ENCODE peak calls at places on chromosomes 7 and 10, in eight cellular contexts. S is H1, N is lower leg skin, C is tibial nerve, A is Peyer's patch, U is ovary, T is IMR-90, H is HepG2. Z is an unnamed sample.
A peak's percentile ranks its signal among the peaks of the same experiment; 100 is the strongest.

GRCh38 chr10:18681366-18681765 is 22.1 kb downstream of the ARL5B start:
- DNase-seq in S (no peak), H (no peak), C (no peak), A (no peak), U (no peak), N (no peak), T (peak; percentile 50), Z (no peak)

GRCh38 chr10:31154996-31155395 is 123.3 kb upstream of the ZNF438 start:
- DNase-seq in H (no peak), T (no peak), U (no peak), S (no peak), N (no peak), C (no peak), A (no peak), Z (no peak)

GRCh38 chr10:60114765-60115586 is 208.6 kb upstream of the CCDC6 start:
- DNase-seq in U (no peak), N (no peak), C (no peak), A (no peak), T (peak; percentile 69), S (no peak), H (peak; percentile 21), Z (no peak)

GRCh38 chr7:105198223-105198622 is 184.2 kb downstream of the KMT2E start:
- DNase-seq in H (peak; percentile 39), T (peak; percentile 95), C (no peak), S (no peak), A (no peak), U (no peak), N (no peak), Z (peak; percentile 10)

GRCh38 chr7:104327963-104328307 is 468 bp upstream of the LHFPL3 start:
- DNase-seq in S (no peak), A (no peak), U (no peak), H (no peak), T (no peak), C (no peak), N (no peak), Z (no peak)

GRCh38 chr10:129526943-129527342 is 59.9 kb downstream of the MGMT start:
- DNase-seq in C (no peak), A (no peak), S (no peak), N (no peak), H (no peak), U (no peak), T (no peak), Z (no peak)

GRCh38 chr10:69728335-69728861 is 73.3 kb upstream of the COL13A1 start:
- DNase-seq in U (no peak), S (no peak), T (peak; percentile 80), C (no peak), N (peak; percentile 26), H (no peak), A (no peak), Z (peak; percentile 55)

GRCh38 chr7:41053830-41054229 is 649.1 kb downstream of the INHBA start:
- DNase-seq in S (no peak), C (no peak), T (peak; percentile 87), U (no peak), H (no peak), N (no peak), A (no peak), Z (no peak)

GRCh38 chr10:17538941-17539340 is 78.2 kb downstream of the HACD1 start:
- DNase-seq in T (no peak), H (no peak), A (no peak), U (no peak), N (no peak), C (no peak), S (no peak), Z (no peak)

GRCh38 chr7:99003419-99003818 is 125.1 kb downstream of the TRRAP start:
- DNase-seq in U (no peak), H (no peak), S (no peak), T (no peak), A (no peak), C (no peak), N (no peak), Z (no peak)

GRCh38 chr10:61588770-61589211 is 73.9 kb upstream of the CABCOCO1 start:
- DNase-seq in N (no peak), S (no peak), A (no peak), T (peak; percentile 36), C (no peak), H (no peak), U (no peak), Z (no peak)

GRCh38 chr10:8913720-8914119 is 859.2 kb downstream of the GATA3 start:
- DNase-seq in T (no peak), N (no peak), H (no peak), U (no peak), S (no peak), A (no peak), C (no peak), Z (no peak)

GRCh38 chr7:31073486-31074383 is 21.6 kb downstream of the ADCYAP1R1 start:
- DNase-seq in A (no peak), N (no peak), T (no peak), S (no peak), C (no peak), H (no peak), U (no peak), Z (peak; percentile 46)

DNA sequence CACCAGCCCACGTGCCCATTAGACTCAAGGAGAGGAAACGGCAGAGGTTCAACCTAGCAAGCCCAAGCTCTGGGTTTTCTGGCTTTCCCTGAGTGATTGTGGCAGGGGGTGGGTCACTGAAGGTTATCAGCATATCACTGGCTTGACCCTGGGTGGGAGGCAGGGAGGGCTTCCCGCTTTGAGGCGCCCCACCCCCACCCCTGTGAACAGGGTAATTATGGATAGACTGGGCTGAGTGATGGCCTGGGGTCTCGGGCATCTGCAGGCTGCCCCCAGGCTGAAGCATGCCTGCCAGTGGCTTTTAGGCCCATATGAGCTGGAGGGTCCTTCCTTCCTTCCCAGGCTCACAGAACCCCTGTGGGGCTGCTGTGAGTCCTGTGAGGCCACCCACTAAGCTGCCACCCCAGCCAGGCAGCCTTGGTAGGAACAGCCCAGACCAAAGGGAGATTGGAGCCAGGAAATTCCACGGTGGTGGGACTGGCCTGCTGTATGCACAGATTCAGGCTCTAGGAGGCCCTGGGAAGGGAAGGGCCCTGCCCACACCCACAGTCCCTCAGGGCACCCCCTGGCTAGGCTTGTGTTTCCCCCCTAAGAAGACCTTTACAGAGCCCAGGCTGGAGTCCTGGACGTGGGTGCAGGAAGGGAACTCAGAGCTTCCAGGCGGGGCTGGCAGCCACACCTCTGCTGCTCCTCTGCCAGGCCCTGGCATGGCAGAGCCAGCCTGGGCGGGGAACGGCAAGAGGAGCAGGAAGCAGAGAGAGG is 33.2 kb downstream of the GPRIN2 start:
- DNase-seq in U (peak; percentile 37), S (no peak), N (no peak), T (no peak), C (peak; percentile 12), H (no peak), A (peak; percentile 73), Z (peak; percentile 82)
- TF ChIP-seq POLR2A in U (no peak), S (no peak), N (no peak), T (no peak), C (no peak), H (no peak), A (no peak), Z (peak; percentile 23)

DNA sequence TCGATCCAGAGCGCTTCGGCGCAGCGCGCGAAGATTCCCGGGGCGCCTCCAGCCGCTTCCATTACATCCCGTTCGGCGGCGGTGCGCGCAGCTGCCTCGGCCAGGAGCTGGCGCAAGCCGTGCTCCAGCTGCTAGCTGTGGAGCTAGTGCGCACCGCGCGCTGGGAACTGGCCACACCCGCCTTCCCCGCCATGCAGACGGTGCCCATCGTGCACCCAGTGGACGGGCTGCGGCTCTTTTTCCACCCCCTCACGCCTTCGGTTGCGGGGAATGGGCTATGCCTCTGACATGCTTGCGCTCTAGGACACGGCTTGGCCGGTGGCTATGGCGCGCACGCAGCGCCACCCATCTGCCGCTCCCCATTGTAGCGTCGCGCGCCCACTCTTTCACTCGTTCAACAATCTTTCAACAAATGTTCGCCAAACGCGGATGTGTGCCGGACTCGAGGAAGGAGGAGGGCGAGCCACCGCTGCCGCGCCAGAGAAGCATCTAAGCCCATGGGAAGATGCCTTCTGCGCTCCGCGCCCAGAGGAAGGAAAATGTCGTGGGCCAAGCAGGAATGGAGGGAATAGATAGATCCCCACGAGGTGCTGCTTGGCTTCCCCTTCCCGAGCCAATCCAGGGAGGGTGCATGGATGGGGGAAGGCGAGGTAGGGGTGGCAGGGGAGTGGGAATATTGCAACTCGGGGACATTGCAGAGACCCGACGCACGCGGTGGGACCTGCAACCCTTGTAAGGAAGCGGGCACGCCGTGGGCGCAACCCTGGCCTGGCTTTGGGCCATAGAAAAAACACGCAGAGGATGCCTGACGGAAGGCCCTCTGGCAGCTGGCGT is 5.1 kb upstream of the CYP26A1 start:
- DNase-seq in U (no peak), C (no peak), N (no peak), A (no peak), T (peak; percentile 54), H (no peak), S (peak; percentile 82), Z (no peak)
- TF ChIP-seq POLR2A in U (no peak), C (no peak), N (no peak), A (no peak), T (no peak), H (no peak), S (no peak), Z (no peak)

GRCh38 chr10:4661572-4662255 is 164.3 kb upstream of the AKR1E2 start:
- DNase-seq in S (no peak), A (peak; percentile 59), U (peak; percentile 19), H (peak; percentile 78), T (no peak), C (peak; percentile 46), N (peak; percentile 89), Z (no peak)

GRCh38 chr10:4662576-4663161 is 163.3 kb upstream of the AKR1E2 start:
- DNase-seq in T (no peak), C (no peak), A (no peak), S (no peak), U (no peak), H (no peak), N (no peak), Z (no peak)

GRCh38 chr10:4658777-4659176 is 167.2 kb upstream of the AKR1E2 start:
- DNase-seq in H (peak; percentile 15), T (no peak), U (no peak), C (no peak), N (no peak), S (no peak), A (no peak), Z (no peak)

DNA sequence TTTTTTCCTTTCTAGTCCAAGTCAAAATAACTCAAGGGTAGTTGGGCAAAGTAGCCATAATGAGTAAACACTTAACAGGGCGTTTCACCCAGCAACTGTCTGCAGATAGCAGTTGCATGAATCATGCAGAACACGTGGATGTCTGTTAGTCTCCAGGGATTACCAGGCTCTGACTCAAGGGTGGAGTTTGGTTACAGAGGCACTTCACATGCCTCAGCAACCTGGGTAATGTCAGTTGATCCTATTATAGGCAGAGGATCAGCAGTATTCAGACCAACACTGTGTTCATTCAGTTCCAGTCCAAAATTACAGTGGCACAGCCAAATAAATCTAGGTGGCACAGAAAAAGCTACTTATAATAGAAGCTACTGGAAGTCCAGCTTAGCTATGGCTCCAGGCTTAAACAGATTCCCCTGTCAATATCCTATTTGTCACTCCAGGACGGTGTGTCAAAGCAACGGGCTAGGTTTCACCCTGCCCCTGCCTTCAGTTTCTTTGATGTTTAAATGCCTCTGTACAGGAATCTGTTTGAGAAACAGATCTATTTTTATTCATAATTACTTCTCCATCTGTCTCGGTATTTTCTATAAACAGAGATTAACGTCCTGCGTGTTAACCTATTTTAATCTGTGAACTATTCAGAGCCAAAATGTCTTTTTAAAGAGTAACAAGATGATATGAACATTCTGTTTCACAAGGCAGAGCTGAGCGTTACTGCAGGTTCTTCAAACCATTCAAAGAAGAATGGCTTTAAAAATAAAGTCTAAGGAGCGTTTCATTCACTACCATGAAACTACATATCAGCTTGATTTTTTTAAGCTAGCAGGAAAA is 162.6 kb upstream of the AKR1E2 start:
- DNase-seq in N (peak; percentile 93), C (peak; percentile 46), A (peak; percentile 88), H (peak; percentile 85), T (peak; percentile 99), U (peak; percentile 28), S (no peak), Z (peak; percentile 22)
- TF ChIP-seq POLR2A in N (no peak), C (peak; percentile 43), A (no peak), H (no peak), T (peak; percentile 86), U (no peak), S (no peak), Z (peak; percentile 55)

GRCh38 chr7:107044347-107045194 is at the start of gene PRKAR2B:
- DNase-seq in N (peak; percentile 33), S (peak; percentile 87), H (peak; percentile 32), T (peak; percentile 64), C (peak; percentile 51), U (peak; percentile 94), A (peak; percentile 83), Z (peak; percentile 66)
- TF ChIP-seq POLR2A in N (no peak), S (no peak), H (no peak), T (no peak), C (peak; percentile 26), U (peak; percentile 49), A (peak; percentile 15), Z (peak; percentile 47)

Z was measured in H54.